ENCODE peak calls at places on chromosome 13, in five cellular contexts. T is activated CD4-positive, alpha-beta T cell treated with anti-CD3 and anti-CD28 coated beads, Interleukin-2, amount 50 U/mL, for 1 hour; S is stimulated activated CD8-positive, alpha-beta memory T cell treated with anti-CD3 and anti-CD28 coated beads, Interleukin-7, amount 100 ng/mL, for 48 hours; W is hypothalamus; J is iPS-NIHi11. Q is an unnamed sample.

GRCh38 chr13:35848316-35848715 is 282.9 kb downstream of the DCLK1 start:
- DNase-seq in T (no peak), S (no peak), W (no peak), J (no peak), Q (no peak)

GRCh38 chr13:97567510-97568243 is 133.7 kb downstream of the RAP2A start:
- DNase-seq in T (no peak), S (no peak), W (no peak), J (peak), Q (no peak)

GRCh38 chr13:95480131-95480545 is 72.4 kb upstream of the CLDN10 start:
- DNase-seq in T (no peak), S (no peak), W (peak), J (no peak), Q (no peak)

GRCh38 chr13:113433391-113433916 is 19.8 kb downstream of the ADPRHL1 start:
- DNase-seq in T (no peak), S (no peak), W (no peak), J (no peak), Q (no peak)

GRCh38 chr13:25973576-25973975 is 78.2 kb downstream of the SHISA2 start:
- DNase-seq in T (no peak), S (no peak), W (no peak), J (no peak), Q (no peak)

GRCh38 chr13:111404746-111405145 is 84.3 kb downstream of the TEX29 start:
- DNase-seq in T (no peak), S (no peak), W (no peak), J (no peak), Q (no peak)

GRCh38 chr13:106513025-106513424 is 22.4 kb downstream of the EFNB2 start:
- DNase-seq in T (no peak), S (no peak), W (no peak), J (no peak), Q (no peak)

GRCh38 chr13:68304287-68304893 is 1074.3 kb upstream of the PCDH9 start:
- DNase-seq in T (no peak), S (no peak), W (no peak), J (peak), Q (peak)

GRCh38 chr13:112510987-112511715 is 76.8 kb downstream of the TUBGCP3 start:
- DNase-seq in T (no peak), S (no peak), W (no peak), J (no peak), Q (no peak)

GRCh38 chr13:42039457-42039945 is 8.9 kb upstream of the DGKH start:
- DNase-seq in T (no peak), S (no peak), W (no peak), J (no peak), Q (no peak)

GRCh38 chr13:45167611-45168554 is 33.0 kb downstream of the KCTD4 start:
- DNase-seq in T (no peak), S (no peak), W (no peak), J (no peak), Q (no peak)

GRCh38 chr13:45327253-45327954 is 13.6 kb downstream of the TPT1 start:
- DNase-seq in T (no peak), S (no peak), W (no peak), J (no peak), Q (no peak)